ENCODE peak calls at places on chromosomes 7 and 10, in four cellular contexts. P is suprapubic skin, M is adrenal gland, F is Peyer's patch. B is an unnamed sample.
A peak's percentile ranks its signal among the peaks of the same experiment; 100 is the strongest.

GRCh38 chr10:12710594-12711343 is 290.7 kb downstream of the CCDC3 start:
- DNase-seq in P (peak; percentile 85), M (peak; percentile 89), F (peak; percentile 81), B (peak; percentile 66)

GRCh38 chr7:151859111-151859947 is 17.6 kb downstream of the PRKAG2 start:
- DNase-seq in P (no peak), M (no peak), F (no peak), B (no peak)

GRCh38 chr7:35252584-35252983 is 1.3 kb downstream of the TBX20 start:
- DNase-seq in P (no peak), M (no peak), F (no peak), B (no peak)

GRCh38 chr10:101879456-101880189 is 36.0 kb upstream of the KCNIP2 start:
- DNase-seq in P (no peak), M (no peak), F (no peak), B (no peak)

GRCh38 chr7:91082854-91083495 is 181.3 kb upstream of the FZD1 start:
- DNase-seq in P (no peak), M (no peak), F (no peak), B (no peak)

GRCh38 chr7:107667341-107667740 is 6.7 kb downstream of the SLC26A4 start:
- DNase-seq in P (no peak), M (no peak), F (no peak), B (no peak)

GRCh38 chr7:99752354-99752753 is 17.4 kb upstream of the CYP3A7 start:
- DNase-seq in P (no peak), M (peak; percentile 70), F (peak; percentile 85), B (peak; percentile 55)

GRCh38 chr10:112634096-112634830 is 187.2 kb downstream of the VTI1A start:
- DNase-seq in P (no peak), M (no peak), F (no peak), B (no peak)

GRCh38 chr7:79221211-79221610 is 232.3 kb downstream of the MAGI2 start:
- DNase-seq in P (no peak), M (no peak), F (no peak), B (no peak)

GRCh38 chr7:3095046-3095445 is 51.4 kb upstream of the CARD11 start:
- DNase-seq in P (no peak), M (peak; percentile 62), F (no peak), B (no peak)

GRCh38 chr10:130654726-130655125 is 518.5 kb downstream of the GLRX3 start:
- DNase-seq in P (no peak), M (no peak), F (no peak), B (no peak)

GRCh38 chr10:15563161-15563715 is 156.5 kb downstream of the ITGA8 start:
- DNase-seq in P (no peak), M (no peak), F (no peak), B (no peak)

GRCh38 chr10:71502221-71502620 is 105.5 kb downstream of the CDH23 start:
- DNase-seq in P (no peak), M (no peak), F (no peak), B (no peak)

GRCh38 chr10:75430000-75430763 is 1.2 kb upstream of the LRMDA start:
- DNase-seq in P (no peak), M (peak; percentile 88), F (no peak), B (peak; percentile 22)

GRCh38 chr7:33334349-33334748 is 205.0 kb downstream of the BBS9 start:
- DNase-seq in P (no peak), M (no peak), F (no peak), B (peak; percentile 4)

GRCh38 chr7:36227223-36227622 is 74.2 kb downstream of the EEPD1 start:
- DNase-seq in P (peak; percentile 82), M (peak; percentile 80), F (no peak), B (peak; percentile 46)

GRCh38 chr7:87797798-87798403 is 78.3 kb downstream of the SLC25A40 start:
- DNase-seq in P (no peak), M (no peak), F (no peak), B (peak; percentile 16)

GRCh38 chr7:123662293-123662692 is 6.6 kb downstream of the LMOD2 start:
- DNase-seq in P (no peak), M (no peak), F (no peak), B (no peak)

GRCh38 chr10:64101611-64102263 is 580.5 kb downstream of the REEP3 start:
- DNase-seq in P (no peak), M (no peak), F (no peak), B (peak; percentile 25)

GRCh38 chr10:13839430-13839986 is 252.7 kb downstream of the PRPF18 start:
- DNase-seq in P (no peak), M (no peak), F (no peak), B (no peak)

GRCh38 chr10:60388709-60389241 is 900 bp downstream of the ANK3 start:
- DNase-seq in P (no peak), M (no peak), F (no peak), B (no peak)

GRCh38 chr10:119341236-119342016 is 134.1 kb downstream of the GRK5 start:
- DNase-seq in P (no peak), M (peak; percentile 69), F (peak; percentile 54), B (no peak)

GRCh38 chr7:30459591-30460245 is 18.9 kb downstream of the NOD1 start:
- DNase-seq in P (peak; percentile 85), M (peak; percentile 80), F (no peak), B (no peak)

GRCh38 chr10:10209152-10209551 is 808.5 kb upstream of the CELF2 start:
- DNase-seq in P (peak; percentile 64), M (peak; percentile 63), F (no peak), B (no peak)

GRCh38 chr7:158911145-158911544 is 54.8 kb downstream of the DYNC2I1 start:
- DNase-seq in P (no peak), M (peak; percentile 63), F (no peak), B (no peak)

GRCh38 chr10:85612378-85612775 is 754.2 kb downstream of the GRID1 start:
- DNase-seq in P (no peak), M (no peak), F (no peak), B (no peak)

GRCh38 chr10:5565205-5565545 is 40.4 kb downstream of the CALML3 start:
- DNase-seq in P (peak; percentile 21), M (no peak), F (peak; percentile 30), B (no peak)

GRCh38 chr7:90999989-91000979 is 263.9 kb upstream of the FZD1 start:
- DNase-seq in P (no peak), M (no peak), F (no peak), B (no peak)

GRCh38 chr7:114901771-114902170 is 20.1 kb upstream of the MDFIC start:
- DNase-seq in P (no peak), M (no peak), F (no peak), B (no peak)
- TF ChIP-seq POLR2A in P (no peak), M (no peak), F (no peak), B (no peak)

GRCh38 chr7:120995659-120996058 is 7.1 kb downstream of the CPED1 start:
- DNase-seq in P (no peak), M (no peak), F (no peak), B (no peak)

GRCh38 chr7:120994512-120995363 is 6.2 kb downstream of the CPED1 start:
- DNase-seq in P (no peak), M (no peak), F (no peak), B (no peak)

GRCh38 chr7:120993011-120993574 is 4.6 kb downstream of the CPED1 start:
- DNase-seq in P (no peak), M (no peak), F (no peak), B (no peak)

GRCh38 chr7:120992272-120993010 is 3.9 kb downstream of the CPED1 start:
- DNase-seq in P (no peak), M (no peak), F (no peak), B (no peak)

GRCh38 chr7:120993575-120994191 is 5.2 kb downstream of the CPED1 start:
- DNase-seq in P (no peak), M (no peak), F (no peak), B (no peak)
- H3K4me3 ChIP-seq in P (no peak overlapping the region), M (no peak overlapping the region), F (no peak overlapping the region), B (no peak overlapping the region)

GRCh38 chr7:116782177-116782711 is 80.1 kb upstream of the CAPZA2 start:
- DNase-seq in P (no peak), M (no peak), F (no peak), B (no peak)
- H3K27ac ChIP-seq in P (no peak overlapping the region), M (no peak overlapping the region), F (no peak overlapping the region), B (no peak overlapping the region)

GRCh38 chr10:28248092-28248491 is 54.8 kb downstream of the MPP7 start:
- DNase-seq in P (no peak), M (no peak), F (no peak), B (peak; percentile 43)
- TF ChIP-seq POLR2A in P (no peak), M (no peak), F (no peak), B (no peak)

GRCh38 chr7:64574481-64575159 is 11.7 kb upstream of the ZNF680 start:
- DNase-seq in P (no peak), M (peak; percentile 87), F (no peak), B (no peak)
- H3K4me3 ChIP-seq in P (peak overlapping the region; percentile 40), M (no peak overlapping the region), F (peak overlapping the region; percentile 6), B (peak overlapping the region; percentile 9)

DNA sequence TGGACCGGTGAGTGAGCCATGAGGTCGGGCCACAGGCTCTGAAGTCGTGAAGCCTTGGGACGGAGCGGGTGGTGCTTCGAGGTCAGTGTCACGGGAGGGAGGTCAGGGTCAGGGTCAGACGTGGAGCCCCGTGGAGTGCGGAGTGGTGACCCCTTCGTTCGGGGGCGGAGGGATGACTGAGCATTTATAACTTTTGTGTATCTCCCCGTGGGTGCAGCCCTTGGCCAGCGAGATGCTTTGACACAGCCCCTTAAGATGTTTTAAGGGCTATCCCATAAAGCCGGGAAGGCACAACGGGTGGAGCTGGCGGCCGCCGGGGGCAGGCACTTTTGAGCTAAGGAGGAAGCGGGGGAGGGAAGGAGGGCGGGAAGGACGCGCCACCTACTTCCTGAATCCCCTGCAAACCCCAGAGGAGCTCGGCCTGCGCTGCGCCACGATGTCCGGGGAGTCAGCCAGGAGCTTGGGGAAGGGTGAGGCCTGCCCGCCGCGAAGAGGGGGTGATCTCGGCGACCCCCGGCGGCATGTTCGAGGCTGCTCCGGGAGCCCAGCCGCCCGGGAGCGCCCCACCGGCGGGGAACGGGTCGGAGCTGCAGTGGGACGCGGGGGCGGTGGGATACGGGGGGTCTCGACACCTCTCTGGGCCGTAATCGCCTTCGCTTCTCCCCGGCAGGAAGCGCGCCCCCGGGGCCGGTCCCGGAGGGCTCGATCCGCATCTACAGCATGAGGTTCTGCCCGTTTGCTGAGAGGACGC is at the start of gene GSTO1:
- DNase-seq in P (peak; percentile 92), M (peak; percentile 91), F (peak; percentile 81), B (peak; percentile 74)
- H3K27ac ChIP-seq in P (peak within 1 kb of the TSS; percentile 98), M (peak within 1 kb of the TSS; percentile 98), F (peak within 1 kb of the TSS; percentile 94), B (peak within 1 kb of the TSS; percentile 94)

DNA sequence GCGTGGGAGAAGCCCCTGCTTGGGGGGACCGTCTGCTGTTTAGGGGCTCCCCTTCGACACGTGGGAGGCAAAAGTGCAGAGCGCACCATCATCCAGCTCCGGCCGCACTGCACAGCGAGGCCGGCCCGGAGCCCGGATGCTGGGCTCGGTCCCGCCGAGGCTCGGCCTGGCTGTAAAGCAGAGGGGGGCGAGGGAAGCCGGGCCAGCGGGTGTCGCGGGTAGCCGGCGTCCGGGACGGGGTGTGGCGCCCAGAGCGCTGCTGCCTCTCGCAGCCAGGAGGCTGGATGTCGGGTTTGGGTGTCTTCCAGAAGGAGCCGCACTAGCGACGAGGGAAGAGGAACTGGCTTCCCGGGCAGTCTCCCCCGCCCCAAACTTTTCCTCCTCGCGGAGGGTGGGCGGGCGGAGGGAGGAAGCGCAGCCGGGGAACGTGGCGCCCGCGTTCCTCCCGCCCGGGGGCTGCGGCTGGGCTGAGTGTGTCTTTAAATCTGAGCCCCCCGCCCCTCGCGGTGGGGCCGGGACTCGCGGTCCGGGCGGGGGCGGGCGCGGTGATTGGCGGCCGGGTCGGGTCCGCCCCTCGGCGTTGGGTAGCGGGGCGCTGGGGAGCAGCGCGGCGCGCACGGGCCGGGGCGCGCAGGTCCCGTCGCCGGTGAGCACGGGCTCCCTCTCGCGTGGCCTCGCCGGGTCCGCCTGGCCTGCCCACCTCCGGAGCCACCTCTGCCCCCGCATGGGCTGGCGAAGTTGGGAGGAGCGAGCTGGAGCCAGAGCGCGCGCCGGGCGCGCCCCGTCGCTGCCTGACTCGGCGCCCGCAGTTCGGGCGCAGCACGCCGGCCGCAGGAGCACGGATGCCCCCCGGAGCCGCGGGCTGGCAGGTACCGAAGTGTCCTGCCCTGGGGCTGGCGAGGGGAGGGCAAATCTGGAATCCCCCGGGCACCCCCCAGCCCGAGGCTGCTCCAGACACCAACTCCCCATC is at the start of gene PALD1:
- DNase-seq in P (peak; percentile 87), M (peak; percentile 80), F (peak; percentile 61), B (peak; percentile 54)
- TF ChIP-seq POLR2A in P (no peak), M (no peak), F (no peak), B (no peak)